ENCODE peak calls at places on chromosomes 12 and 14, in four cellular contexts. I is tibial artery, K is bronchial epithelial cell, V is Caco-2. Y is an unnamed sample.

GRCh38 chr14:67683821-67684220 is 9.4 kb upstream of the VTI1B start:
- DNase-seq in I (no peak), K (no peak), V (no peak), Y (no peak)

GRCh38 chr14:22400590-22401259 is 188.3 kb downstream of the DAD1 start:
- DNase-seq in I (no peak), K (no peak), V (no peak), Y (no peak)

GRCh38 chr12:116599285-116600122 is 40.3 kb downstream of the MAP1LC3B2 start:
- DNase-seq in I (peak; percentile 90), K (no peak), V (peak; percentile 34), Y (peak; percentile 94)

GRCh38 chr14:103522649-103523582 is at the start of gene CKB:
- DNase-seq in I (peak; percentile 89), K (no peak), V (peak; percentile 81), Y (peak; percentile 75)

GRCh38 chr12:89949457-89950195 is 241.0 kb upstream of the ATP2B1 start:
- DNase-seq in I (no peak), K (peak; percentile 79), V (no peak), Y (no peak)

GRCh38 chr14:36997843-36998242 is 174.6 kb downstream of the SLC25A21 start:
- DNase-seq in I (no peak), K (no peak), V (no peak), Y (no peak)

GRCh38 chr12:55743131-55743921 is 404 bp downstream of the GDF11 start:
- DNase-seq in I (peak; percentile 69), K (peak; percentile 39), V (peak; percentile 68), Y (peak; percentile 91)

GRCh38 chr12:92899388-92900001 is 29.6 kb downstream of the EEA1 start:
- DNase-seq in I (peak; percentile 91), K (peak; percentile 98), V (peak; percentile 30), Y (no peak)

GRCh38 chr14:102209224-102209966 is 69.7 kb downstream of the WDR20 start:
- DNase-seq in I (peak; percentile 50), K (no peak), V (peak; percentile 31), Y (peak; percentile 41)

GRCh38 chr14:21940887-21941855 is 267.6 kb upstream of the OR4E1 start:
- DNase-seq in I (no peak), K (peak; percentile 55), V (peak; percentile 32), Y (no peak)

GRCh38 chr12:127723236-127723635 is 543.7 kb upstream of the TMEM132C start:
- DNase-seq in I (no peak), K (no peak), V (no peak), Y (no peak)

GRCh38 chr12:118541945-118542344 is 165.6 kb downstream of the SUDS3 start:
- DNase-seq in I (no peak), K (no peak), V (no peak), Y (no peak)

GRCh38 chr12:105814283-105814682 is 324.5 kb downstream of the NUAK1 start:
- DNase-seq in I (no peak), K (no peak), V (peak; percentile 58), Y (no peak)

GRCh38 chr14:36553650-36554260 is 28.7 kb downstream of the NKX2-8 start:
- DNase-seq in I (no peak), K (peak; percentile 44), V (peak; percentile 48), Y (no peak)

GRCh38 chr14:74142523-74142922 is 57.8 kb downstream of the LIN52 start:
- DNase-seq in I (no peak), K (no peak), V (no peak), Y (no peak)

GRCh38 chr14:93115920-93116675 is at the start of gene ITPK1:
- DNase-seq in I (peak; percentile 78), K (peak; percentile 11), V (peak; percentile 67), Y (peak; percentile 94)

GRCh38 chr12:80567391-80567790 is 123.4 kb downstream of the PTPRQ start:
- DNase-seq in I (no peak), K (peak; percentile 72), V (no peak), Y (no peak)

GRCh38 chr14:103862393-103862782 is 15.0 kb upstream of the PPP1R13B start:
- DNase-seq in I (no peak), K (no peak), V (peak; percentile 37), Y (peak; percentile 19)

GRCh38 chr14:63543826-63544320 is 696 bp upstream of the PPP2R5E start:
- DNase-seq in I (no peak), K (no peak), V (no peak), Y (no peak)

GRCh38 chr14:63542231-63542999 is 762 bp downstream of the PPP2R5E start:
- DNase-seq in I (peak; percentile 66), K (no peak), V (no peak), Y (no peak)

GRCh38 chr14:63545431-63545830 is 2.3 kb upstream of the PPP2R5E start:
- DNase-seq in I (no peak), K (no peak), V (no peak), Y (no peak)

GRCh38 chr14:63543000-63543825 is at the start of gene PPP2R5E:
- DNase-seq in I (peak; percentile 99), K (peak; percentile 98), V (peak; percentile 98), Y (peak; percentile 98)

GRCh38 chr14:63544641-63545234 is 1.6 kb upstream of the PPP2R5E start:
- DNase-seq in I (no peak), K (no peak), V (no peak), Y (no peak)
- H3K4me3 ChIP-seq in I (peak overlapping the region; percentile 89), K (no peak overlapping the region), V (no peak overlapping the region), Y (no peak overlapping the region)

DNA sequence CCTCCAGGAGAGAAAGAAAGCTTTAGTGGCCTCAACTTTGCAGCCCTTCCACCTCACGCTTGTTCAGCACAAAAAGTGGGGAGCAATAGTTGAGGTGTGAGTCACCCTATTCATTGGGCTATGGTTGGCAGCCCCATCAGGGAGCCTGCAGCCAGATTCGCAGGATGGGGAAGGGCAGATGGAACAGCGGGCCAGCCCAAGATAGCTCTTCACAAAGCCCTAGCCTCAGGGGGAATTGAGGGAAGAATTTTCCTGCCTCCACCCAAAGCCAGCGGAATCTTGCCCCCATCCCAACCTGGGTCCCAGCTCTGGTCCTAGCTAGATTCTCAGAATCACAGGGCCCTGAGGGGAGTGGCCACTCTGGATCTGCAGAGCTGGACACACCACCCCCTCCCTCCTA is 3.6 kb upstream of the KRT5 start:
- DNase-seq in I (no peak), K (peak; percentile 74), V (no peak), Y (no peak)
- H3K27me3 ChIP-seq in I (no peaks in the 10 kb centered on the region), K (no peaks in the 10 kb centered on the region), V (no peaks in the 10 kb centered on the region), Y (no peaks in the 10 kb centered on the region)

GRCh38 chr12:88577537-88577936 is 2.7 kb downstream of the KITLG start:
- DNase-seq in I (no peak), K (peak; percentile 79), V (peak; percentile 26), Y (no peak)

GRCh38 chr12:88578274-88578673 is 2.0 kb downstream of the KITLG start:
- DNase-seq in I (no peak), K (peak; percentile 36), V (peak; percentile 12), Y (no peak)

GRCh38 chr12:88579572-88579940 is 715 bp downstream of the KITLG start:
- DNase-seq in I (peak; percentile 70), K (no peak), V (peak; percentile 26), Y (peak; percentile 75)

GRCh38 chr12:88578821-88579518 is 1.3 kb downstream of the KITLG start:
- DNase-seq in I (no peak), K (peak; percentile 46), V (peak; percentile 63), Y (no peak)

GRCh38 chr12:88579941-88580871 is at the start of gene KITLG:
- DNase-seq in I (peak; percentile 86), K (peak; percentile 71), V (peak; percentile 94), Y (peak; percentile 82)
- H3K4me3 ChIP-seq in I (peak within 1 kb of the TSS; percentile 58), K (peak within 1 kb of the TSS; percentile 48), V (peak within 1 kb of the TSS; percentile 74), Y (peak within 1 kb of the TSS; percentile 46)

GRCh38 chr12:132185698-132186097 is 41.4 kb downstream of the NOC4L start:
- DNase-seq in I (no peak), K (no peak), V (no peak), Y (no peak)
- H3K27me3 ChIP-seq in I (no peaks in the 10 kb centered on the region), K (no peaks in the 10 kb centered on the region), V (no peaks in the 10 kb centered on the region), Y (peaks cover 55% of the 10 kb centered on the region)

GRCh38 chr14:53953002-53953827 is 3.4 kb downstream of the BMP4 start:
- DNase-seq in I (peak; percentile 94), K (peak; percentile 52), V (peak; percentile 89), Y (peak; percentile 77)
- H3K4me3 ChIP-seq in I (peak overlapping the region; percentile 62), K (peak overlapping the region; percentile 55), V (peak overlapping the region; percentile 51), Y (peak overlapping the region; percentile 47)